ENCODE peak calls at places on chromosome 3, in nine cellular contexts. Y is stimulated activated CD4-positive, alpha-beta T cell treated with anti-CD3 and anti-CD28 coated beads, Interleukin-1b, Interleukin-23, amount 100 ng/mL, for 48 hours; O is COLO829; F is AG20443; U is kidney tubule cell; N is cardiac septum; P is transverse colon; A is SW 1271; V is glutamatergic neuron. S is an unnamed sample.

GRCh38 chr3:13277860-13278531 is 142.1 kb downstream of the NUP210 start:
- DNase-seq in Y (no peak), O (no peak), F (peak; percentile 46), U (peak; percentile 42), N (no peak), P (no peak), A (no peak), V (no peak), S (peak; percentile 44)

GRCh38 chr3:50358927-50359759 is at the start of gene TMEM115:
- DNase-seq in Y (peak; percentile 96), O (peak; percentile 99), F (peak; percentile 99), U (peak; percentile 99), N (peak; percentile 99), P (peak; percentile 97), A (peak; percentile 92), V (peak; percentile 93), S (peak; percentile 98)

GRCh38 chr3:47347217-47347801 is 33.5 kb upstream of the PTPN23 start:
- DNase-seq in Y (no peak), O (no peak), F (peak; percentile 83), U (peak; percentile 29), N (no peak), P (peak; percentile 18), A (no peak), V (no peak), S (no peak)

GRCh38 chr3:162507397-162507796 is 1010.8 kb downstream of the OTOL1 start:
- DNase-seq in Y (no peak), O (no peak), F (no peak), U (no peak), N (no peak), P (no peak), A (no peak), V (no peak), S (no peak)

GRCh38 chr3:29880809-29881208 is 599.9 kb downstream of the RBMS3 start:
- DNase-seq in Y (no peak), O (no peak), F (no peak), U (no peak), N (no peak), P (no peak), A (no peak), V (no peak), S (no peak)

GRCh38 chr3:16264174-16264707 is 502 bp downstream of the DPH3 start:
- DNase-seq in Y (no peak), O (no peak), F (no peak), U (no peak), N (no peak), P (no peak), A (no peak), V (no peak), S (no peak)

GRCh38 chr3:170092907-170093306 is 55.1 kb downstream of the GPR160 start:
- DNase-seq in Y (no peak), O (no peak), F (no peak), U (no peak), N (no peak), P (no peak), A (no peak), V (no peak), S (no peak)

GRCh38 chr3:23116041-23116440 is 87.1 kb upstream of the UBE2E2 start:
- DNase-seq in Y (no peak), O (no peak), F (no peak), U (no peak), N (no peak), P (no peak), A (no peak), V (no peak), S (no peak)

GRCh38 chr3:56054827-56055226 is 413.4 kb downstream of the ERC2 start:
- DNase-seq in Y (no peak), O (no peak), F (no peak), U (no peak), N (no peak), P (no peak), A (no peak), V (no peak), S (no peak)

GRCh38 chr3:138796761-138797160 is 38.0 kb downstream of the PIK3CB start:
- DNase-seq in Y (no peak), O (no peak), F (no peak), U (no peak), N (no peak), P (no peak), A (no peak), V (no peak), S (no peak)

GRCh38 chr3:170154569-170155143 is 26.9 kb downstream of the PHC3 start:
- DNase-seq in Y (no peak), O (no peak), F (no peak), U (no peak), N (no peak), P (no peak), A (no peak), V (no peak), S (no peak)

GRCh38 chr3:67227030-67227429 is 228.9 kb downstream of the KBTBD8 start:
- DNase-seq in Y (no peak), O (no peak), F (no peak), U (no peak), N (no peak), P (no peak), A (no peak), V (no peak), S (no peak)

GRCh38 chr3:159872374-159873109 is 116.1 kb upstream of the IL12A start:
- DNase-seq in Y (no peak), O (peak; percentile 96), F (peak; percentile 67), U (peak; percentile 94), N (no peak), P (no peak), A (peak; percentile 94), V (no peak), S (no peak)

GRCh38 chr3:156938724-156939123 is 112.6 kb downstream of the LEKR1 start:
- DNase-seq in Y (no peak), O (no peak), F (no peak), U (no peak), N (no peak), P (no peak), A (no peak), V (no peak), S (no peak)

GRCh38 chr3:51141573-51141972 is 243.5 kb upstream of the MANF start:
- DNase-seq in Y (no peak), O (no peak), F (no peak), U (no peak), N (no peak), P (no peak), A (no peak), V (no peak), S (no peak)

S was measured in activated CD8-positive, alpha-beta T cell treated with anti-CD3 and anti-CD28 coated beads for 36 hours.